ENCODE peak calls at places on chromosomes 16 and 17, in nine cellular contexts. G is neural progenitor cell, Q is cardiac muscle cell, R is Caco-2, P is lung, Y is endothelial cell of umbilical vein, O is heart right ventricle, I is tibial nerve, D is brain microvascular endothelial cell. E is an unnamed sample.
A peak's percentile ranks its signal among the peaks of the same experiment; 100 is the strongest.

GRCh38 chr16:78437352-78437968 is 338.0 kb downstream of the WWOX start:
- DNase-seq in G (peak; percentile 69), Y (peak; percentile 2), Q (peak; percentile 70), D (no peak), R (peak; percentile 58), O (no peak), I (no peak), P (no peak), E (no peak)

GRCh38 chr17:51853857-51854256 is 304.7 kb downstream of the CA10 start:
- DNase-seq in R (no peak), G (no peak), O (no peak), D (no peak), I (no peak), P (no peak), Q (no peak), Y (no peak), E (no peak)

GRCh38 chr17:10875411-10875810 is 37.5 kb upstream of the PIRT start:
- DNase-seq in R (peak; percentile 48), G (peak; percentile 73), Q (peak; percentile 81), D (peak; percentile 0), Y (no peak), I (no peak), O (no peak), P (no peak), E (no peak)

GRCh38 chr17:69466905-69467630 is 52.6 kb downstream of the MAP2K6 start:
- DNase-seq in D (peak; percentile 35), Q (no peak), I (no peak), G (peak; percentile 77), R (no peak), O (no peak), P (no peak), Y (peak; percentile 92), E (peak; percentile 25)

GRCh38 chr17:3890082-3890892 is 2.6 kb downstream of the CAMKK1 start:
- DNase-seq in D (peak; percentile 82), G (no peak), Y (peak; percentile 77), P (peak; percentile 60), I (peak; percentile 50), Q (no peak), R (no peak), O (peak; percentile 62), E (peak; percentile 65)

GRCh38 chr17:43908111-43908721 is 880 bp upstream of the MPP2 start:
- DNase-seq in Y (no peak), D (peak; percentile 51), P (peak; percentile 45), G (peak; percentile 85), O (peak; percentile 67), I (peak; percentile 23), R (peak; percentile 70), Q (peak; percentile 78), E (peak; percentile 23)

GRCh38 chr17:8883353-8883752 is 15.9 kb upstream of the PIK3R6 start:
- DNase-seq in I (no peak), Q (no peak), D (no peak), Y (no peak), R (no peak), O (no peak), G (no peak), P (no peak), E (no peak)

GRCh38 chr16:56424791-56425438 is 430 bp downstream of the AMFR start:
- DNase-seq in I (no peak), R (no peak), Y (peak; percentile 40), O (peak; percentile 37), Q (peak; percentile 36), D (no peak), G (no peak), P (no peak), E (no peak)

GRCh38 chr16:28261916-28262315 is 30.4 kb upstream of the SBK1 start:
- DNase-seq in P (no peak), Y (no peak), G (no peak), O (peak; percentile 44), D (no peak), R (no peak), Q (no peak), I (no peak), E (no peak)

GRCh38 chr16:29877266-29877961 is 14.4 kb upstream of the CDIPT start:
- DNase-seq in Q (peak; percentile 64), Y (peak; percentile 15), I (no peak), P (peak; percentile 78), D (peak; percentile 17), G (peak; percentile 97), R (peak; percentile 26), O (no peak), E (no peak)

DNA sequence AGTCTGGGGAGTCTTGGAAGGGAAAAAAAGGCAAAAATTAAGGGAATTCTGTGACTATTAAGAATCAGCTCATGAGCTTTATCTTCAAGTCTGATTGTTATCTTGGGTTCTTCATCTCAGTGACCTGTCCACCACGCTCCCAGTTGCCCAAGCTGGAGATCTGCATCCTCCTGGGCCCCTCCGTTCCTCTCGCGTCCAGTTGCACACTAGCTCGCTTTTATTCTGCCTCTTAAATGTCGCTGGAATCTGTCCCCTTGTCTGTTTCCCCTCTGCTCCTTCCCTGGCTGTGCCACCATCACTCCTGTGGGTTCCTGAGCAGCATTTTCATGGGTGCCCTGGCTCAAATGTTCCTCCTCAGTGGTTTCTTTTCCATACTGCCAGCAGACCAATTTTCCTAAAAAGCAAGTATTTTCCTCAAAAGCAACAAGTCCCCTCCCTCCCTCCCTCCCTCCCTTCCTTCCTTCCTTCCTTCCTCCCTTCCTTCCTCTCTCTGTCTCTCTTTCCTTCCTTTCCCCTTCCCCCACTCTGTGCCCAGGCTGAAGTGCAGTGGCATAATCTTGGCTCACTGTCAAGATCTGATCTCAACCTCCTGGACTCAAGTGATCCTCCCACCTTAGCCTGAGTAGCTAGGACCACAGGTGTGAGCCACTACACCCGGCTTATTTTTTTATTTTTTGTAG is 1.4 kb downstream of the ENDOV start:
- DNase-seq in Y (no peak), G (no peak), P (no peak), Q (no peak), R (no peak), I (no peak), D (no peak), O (no peak), E (no peak)
- H3K4me3 ChIP-seq in Y (no peak overlapping the region), G (peak overlapping the region; percentile 85), P (no peak overlapping the region), Q (peak overlapping the region; percentile 62), R (no peak overlapping the region), I (no peak overlapping the region), D (peak overlapping the region; percentile 98), O (peak overlapping the region; percentile 95), E (peak overlapping the region; percentile 89)

GRCh38 chr17:81400939-81401726 is 5.9 kb downstream of the BAHCC1 start:
- DNase-seq in Q (no peak), D (no peak), I (no peak), Y (no peak), R (no peak), G (no peak), O (no peak), P (no peak), E (no peak)

GRCh38 chr17:81403040-81403467 is 7.8 kb downstream of the BAHCC1 start:
- DNase-seq in D (no peak), Q (peak; percentile 59), P (no peak), Y (no peak), G (peak; percentile 60), I (no peak), O (no peak), R (no peak), E (no peak)

GRCh38 chr17:81400154-81400938 is 5.1 kb downstream of the BAHCC1 start:
- DNase-seq in O (peak; percentile 62), Q (peak; percentile 59), R (no peak), D (no peak), I (no peak), Y (peak; percentile 67), P (no peak), G (peak; percentile 95), E (no peak)

GRCh38 chr17:81402530-81402941 is 7.3 kb downstream of the BAHCC1 start:
- DNase-seq in Q (no peak), P (no peak), I (no peak), R (no peak), D (no peak), Y (no peak), O (peak; percentile 53), G (no peak), E (no peak)

DNA sequence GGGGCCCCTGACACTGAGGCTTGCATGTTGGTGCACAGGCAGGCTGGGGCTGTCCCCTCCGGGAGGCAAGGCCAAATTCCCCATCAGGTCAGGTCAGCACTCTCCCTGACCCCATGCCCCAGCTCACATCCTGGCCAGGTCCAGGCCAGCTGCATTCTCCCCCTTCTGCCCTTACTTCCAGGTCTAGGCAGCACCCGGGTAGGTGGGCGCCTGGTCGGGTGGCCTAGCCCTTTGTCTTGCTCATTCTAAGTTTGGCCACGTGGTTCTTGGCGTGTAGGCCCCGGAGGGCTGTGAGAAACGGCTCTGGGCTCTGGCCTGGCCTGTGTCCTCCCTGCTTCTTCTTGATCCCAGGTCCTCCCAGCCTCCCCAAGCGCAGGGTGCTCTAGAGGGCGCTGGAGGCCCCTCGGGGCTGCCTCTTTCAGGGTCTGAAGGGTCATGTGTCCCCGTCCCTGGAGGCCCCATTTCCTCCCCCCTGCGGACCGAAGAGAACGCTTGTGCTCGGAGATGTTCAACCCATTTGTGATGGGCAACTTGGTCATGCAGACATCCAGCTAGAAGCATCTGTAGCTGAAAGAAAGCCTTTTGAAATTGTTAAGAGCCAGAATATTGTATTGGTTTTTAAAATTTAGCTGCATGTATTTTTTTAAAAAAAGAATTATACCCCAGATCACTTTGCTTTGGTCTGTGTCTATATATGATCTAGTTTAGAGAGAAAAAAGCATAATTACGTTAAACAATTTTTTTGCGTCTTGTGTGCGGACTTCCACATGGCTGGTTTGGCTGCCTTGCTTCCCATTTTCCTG is 6.7 kb downstream of the BAHCC1 start:
- DNase-seq in Y (peak; percentile 41), R (peak; percentile 51), Q (peak; percentile 64), P (no peak), D (no peak), G (peak; percentile 69), O (peak; percentile 69), I (no peak), E (no peak)
- TF ChIP-seq CTCF in Y (peak; percentile 19), R (peak; percentile 41), Q (peak; percentile 50), P (no peak), D (peak; percentile 65), G (peak; percentile 55), O (peak; percentile 24), I (no peak), E (peak; percentile 43)

GRCh38 chr16:1506494-1507213 is 13.5 kb downstream of the TELO2 start:
- DNase-seq in D (no peak), G (no peak), R (no peak), O (no peak), Q (no peak), I (no peak), P (no peak), Y (no peak), E (no peak)
- H3K36me3 ChIP-seq in D (peaks cover 20% of the 10 kb centered on the region), G (no peaks in the 10 kb centered on the region), R (peaks cover 3% of the 10 kb centered on the region), O (peaks cover 70% of the 10 kb centered on the region), Q (peaks cover 13% of the 10 kb centered on the region), I (peaks cover 94% of the 10 kb centered on the region), P (peaks cover 5% of the 10 kb centered on the region), Y (peaks cover 24% of the 10 kb centered on the region), E (peaks cover 21% of the 10 kb centered on the region)

DNA sequence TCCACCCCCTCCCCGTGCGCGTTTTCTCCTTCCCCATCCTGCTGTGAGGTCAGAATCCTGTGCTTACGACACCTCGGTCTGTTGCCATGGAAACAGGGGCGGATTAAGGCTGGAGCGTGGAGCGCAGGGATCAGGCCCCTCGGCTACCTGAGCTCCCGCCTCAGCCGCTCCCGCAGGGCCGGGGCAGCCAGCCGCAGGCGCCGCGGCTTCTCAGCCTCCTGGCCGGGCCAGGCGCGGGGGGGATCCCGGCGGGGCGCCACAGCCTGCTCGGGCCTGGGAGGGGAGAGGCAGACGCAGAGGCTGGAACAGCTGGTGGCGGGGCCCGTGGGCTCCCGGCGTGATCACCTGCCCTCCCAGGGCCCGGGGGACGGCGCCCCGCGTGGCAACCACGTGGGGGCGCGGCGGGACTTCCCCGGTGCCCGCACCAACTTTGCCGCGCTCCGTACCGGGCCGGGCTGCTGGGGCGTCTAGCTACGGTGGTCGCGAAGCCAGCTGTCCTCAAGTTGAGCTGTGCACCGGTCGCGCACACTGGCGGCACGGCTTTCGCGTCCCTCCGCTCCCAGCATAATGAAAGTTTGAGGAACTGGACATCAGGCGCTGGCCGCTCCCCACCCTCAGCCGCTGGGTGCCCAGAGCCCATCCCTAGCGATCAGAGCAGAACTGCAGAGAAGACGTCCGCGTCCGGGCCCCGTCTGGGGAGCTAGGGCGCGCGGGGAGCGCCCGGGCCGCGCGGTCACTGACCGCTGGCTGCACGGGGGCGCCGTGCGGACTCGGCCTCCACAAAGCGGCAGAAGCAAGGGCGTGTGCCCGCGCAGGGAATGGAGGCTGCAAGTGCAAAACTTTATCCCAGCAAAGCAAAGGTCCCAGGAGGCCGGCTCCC is 1.2 kb downstream of the RTN4RL1 start:
- DNase-seq in Q (peak; percentile 60), I (peak; percentile 69), P (peak; percentile 76), G (peak; percentile 99), R (peak; percentile 74), D (no peak), Y (no peak), O (no peak), E (no peak)
- H3K4me3 ChIP-seq in Q (peak overlapping the region; percentile 81), I (peak overlapping the region; percentile 50), P (peak overlapping the region; percentile 44), G (peak overlapping the region; percentile 62), R (peak overlapping the region; percentile 59), D (peak overlapping the region; percentile 24), Y (peak overlapping the region; percentile 17), O (peak overlapping the region; percentile 68), E (peak overlapping the region; percentile 14)